ENCODE peak calls at places on chromosomes 11 and 22, in six cellular contexts. R is H9, C is IMR-90, W is mesenchymal stem cell, Y is mesendoderm, E is H1. T is an unnamed sample.

GRCh38 chr11:6210274-6210955 is 5.1 kb downstream of the C11orf42 start:
- DNase-seq in E (no peak), W (no peak), Y (peak; percentile 39), R (no peak), C (peak; percentile 24), T (no peak)

GRCh38 chr11:65781152-65781961 is 581 bp upstream of the AP5B1 start:
- DNase-seq in W (no peak), Y (peak; percentile 67), C (no peak), E (peak; percentile 82), R (peak; percentile 70), T (peak; percentile 63)

GRCh38 chr11:125871391-125872137 is 15.9 kb upstream of the HYLS1 start:
- DNase-seq in Y (peak; percentile 73), E (peak; percentile 87), W (peak; percentile 46), R (peak; percentile 77), C (peak; percentile 31), T (no peak)

GRCh38 chr11:114019046-114019445 is 40.5 kb upstream of the ZBTB16 start:
- DNase-seq in C (no peak), R (no peak), E (no peak), W (no peak), Y (no peak), T (no peak)

GRCh38 chr22:42770941-42771647 is 50.4 kb upstream of the A4GALT start:
- DNase-seq in R (no peak), W (no peak), E (no peak), C (no peak), Y (no peak), T (no peak)

GRCh38 chr11:123111465-123111864 is 49.5 kb upstream of the HSPA8 start:
- DNase-seq in R (no peak), Y (peak; percentile 71), E (no peak), W (peak; percentile 64), C (peak; percentile 65), T (peak; percentile 39)

GRCh38 chr11:24932110-24933000 is 435.5 kb downstream of the LUZP2 start:
- DNase-seq in Y (no peak), E (no peak), W (peak; percentile 2), C (no peak), R (no peak), T (no peak)

GRCh38 chr11:119424775-119425174 is 1.8 kb upstream of the THY1 start:
- DNase-seq in W (no peak), C (no peak), R (no peak), Y (no peak), E (no peak), T (no peak)

GRCh38 chr22:35440129-35440528 is 40.2 kb downstream of the MCM5 start:
- DNase-seq in E (no peak), R (no peak), C (no peak), W (no peak), Y (no peak), T (no peak)

GRCh38 chr11:110565690-110566336 is 136.1 kb downstream of the FDX1 start:
- DNase-seq in C (no peak), W (no peak), Y (no peak), E (no peak), R (no peak), T (no peak)

GRCh38 chr22:30195245-30196140 is 51.1 kb downstream of the LIF start:
- DNase-seq in R (no peak), Y (no peak), C (peak; percentile 64), W (peak; percentile 100), E (no peak), T (no peak)

GRCh38 chr11:122721964-122722266 is 66.4 kb downstream of the UBASH3B start:
- DNase-seq in C (peak; percentile 94), Y (no peak), W (peak; percentile 84), E (no peak), R (no peak), T (no peak)

GRCh38 chr22:26949193-26949592 is 291.8 kb downstream of the MIAT start:
- DNase-seq in C (peak; percentile 19), R (no peak), E (no peak), Y (peak; percentile 15), W (peak; percentile 34), T (no peak)

GRCh38 chr11:8201524-8202365 is 32.9 kb upstream of the RIC3 start:
- DNase-seq in Y (no peak), R (no peak), C (no peak), E (peak; percentile 29), W (no peak), T (no peak)

GRCh38 chr11:9566561-9567063 is 6.9 kb upstream of the WEE1 start:
- DNase-seq in Y (no peak), W (peak; percentile 95), E (no peak), C (peak; percentile 88), R (no peak), T (no peak)
- H3K4me1 ChIP-seq in Y (peaks cover 9% of the 10 kb centered on the region), W (peaks cover 16% of the 10 kb centered on the region), E (peaks cover 19% of the 10 kb centered on the region), C (peaks cover 8% of the 10 kb centered on the region), R (peaks cover 8% of the 10 kb centered on the region), T (peaks cover 15% of the 10 kb centered on the region)

GRCh38 chr11:34266987-34267386 is 90.8 kb downstream of the ABTB2 start:
- DNase-seq in R (no peak), E (no peak), W (no peak), Y (no peak), C (no peak), T (no peak)
- H2BK15ac ChIP-seq in R (no peak overlapping the region), E (no peak overlapping the region), W (no peak overlapping the region), Y (no peak overlapping the region), C (peak overlapping the region; percentile 12), T (no peak overlapping the region)

GRCh38 chr22:19041403-19042074 is 80.7 kb downstream of the DGCR2 start:
- DNase-seq in E (no peak), Y (no peak), W (no peak), C (no peak), R (peak; percentile 18), T (no peak)

GRCh38 chr22:19039796-19040580 is 82.2 kb downstream of the DGCR2 start:
- DNase-seq in C (no peak), E (no peak), R (peak; percentile 19), W (no peak), Y (no peak), T (no peak)

GRCh38 chr22:19042285-19043110 is 79.7 kb downstream of the DGCR2 start:
- DNase-seq in W (no peak), E (no peak), R (no peak), Y (no peak), C (no peak), T (no peak)

GRCh38 chr22:19039448-19039780 is 82.8 kb downstream of the DGCR2 start:
- DNase-seq in E (no peak), C (no peak), R (no peak), Y (no peak), W (no peak), T (no peak)

GRCh38 chr22:19040581-19041402 is 81.4 kb downstream of the DGCR2 start:
- DNase-seq in W (no peak), C (no peak), Y (no peak), E (no peak), R (no peak), T (no peak)
- H3K4me1 ChIP-seq in W (no peaks in the 10 kb centered on the region), C (peaks cover 2% of the 10 kb centered on the region), Y (no peaks in the 10 kb centered on the region), E (no peaks in the 10 kb centered on the region), R (no peaks in the 10 kb centered on the region), T (no peaks in the 10 kb centered on the region)

DNA sequence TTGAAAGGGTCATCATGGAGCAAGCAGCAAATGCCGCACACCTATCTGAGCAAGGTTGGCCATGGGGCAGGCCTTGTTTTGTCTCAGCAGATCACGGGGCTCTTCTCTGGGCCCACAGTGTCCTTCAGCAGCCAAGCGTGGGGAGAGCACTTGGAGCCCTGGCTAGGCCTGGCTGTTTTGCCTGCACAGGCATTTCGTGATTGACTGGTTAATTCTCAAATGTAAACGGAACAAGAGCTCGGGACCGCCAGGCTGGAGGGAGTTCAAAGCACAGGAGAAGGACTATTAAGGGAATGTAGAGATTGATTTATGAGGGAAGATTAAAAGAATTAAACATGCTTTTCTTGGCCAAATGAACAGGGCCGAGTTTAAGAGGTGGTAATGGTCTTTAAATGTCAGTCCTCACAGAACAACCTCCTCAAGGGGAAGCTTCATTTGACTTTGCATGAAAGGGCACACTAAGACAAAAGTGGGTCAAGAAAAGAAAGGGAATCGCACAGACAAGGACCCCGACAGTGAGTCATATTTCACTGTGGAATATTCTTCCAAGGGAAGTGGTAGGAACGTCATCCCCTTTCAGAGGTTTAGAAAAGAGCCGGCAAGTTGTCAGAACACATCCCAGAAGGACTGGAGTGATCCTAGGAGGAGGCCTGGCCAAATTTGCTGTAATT is 20.7 kb downstream of the SPON1 start:
- DNase-seq in Y (no peak), C (peak; percentile 64), E (no peak), R (no peak), W (peak; percentile 33), T (no peak)
- H2BK15ac ChIP-seq in Y (no peak overlapping the region), C (peak overlapping the region; percentile 75), E (no peak overlapping the region), R (no peak overlapping the region), W (no peak overlapping the region), T (no peak overlapping the region)

DNA sequence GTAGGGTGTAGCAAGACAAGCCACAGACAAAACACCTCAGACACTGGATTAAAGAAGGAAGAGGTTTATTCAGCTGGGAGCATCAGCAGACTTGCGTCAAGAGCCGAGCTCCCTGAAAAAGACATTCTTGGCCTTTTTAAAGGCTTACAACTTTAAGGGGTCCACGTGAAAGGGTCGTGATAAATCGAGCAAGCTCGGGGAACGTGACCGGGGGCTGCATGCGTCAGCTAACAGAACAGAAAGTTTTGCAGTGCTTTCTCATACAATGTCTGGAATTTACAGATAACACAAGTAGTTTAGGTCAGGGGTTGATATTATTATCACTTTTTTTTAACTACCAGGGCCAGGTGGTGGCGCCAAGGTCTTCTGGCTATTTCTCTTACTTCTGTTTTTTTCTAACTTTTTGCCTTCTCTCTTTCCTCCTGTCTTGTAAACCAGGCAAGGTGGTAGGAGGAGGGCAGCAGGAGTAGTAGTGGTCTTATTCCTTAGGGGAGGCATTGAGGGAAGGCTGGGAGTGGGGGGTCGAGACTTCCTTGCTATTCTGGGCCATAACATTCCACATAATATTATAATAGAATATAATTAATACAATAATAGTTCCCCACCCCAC is 631 bp upstream of the ALDH3B1 start:
- DNase-seq in E (no peak), Y (no peak), W (peak; percentile 39), C (peak; percentile 53), R (no peak), T (no peak)
- H3K4me1 ChIP-seq in E (no peaks in the 10 kb centered on the region), Y (no peaks in the 10 kb centered on the region), W (peaks cover 55% of the 10 kb centered on the region), C (peaks cover 39% of the 10 kb centered on the region), R (no peaks in the 10 kb centered on the region), T (peaks cover 49% of the 10 kb centered on the region)

GRCh38 chr11:70695086-70695960 is 297.0 kb downstream of the CTTN start:
- DNase-seq in W (peak; percentile 74), Y (no peak), E (no peak), R (no peak), C (peak; percentile 41), T (no peak)
- H2BK15ac ChIP-seq in W (no peak overlapping the region), Y (no peak overlapping the region), E (no peak overlapping the region), R (no peak overlapping the region), C (no peak overlapping the region), T (no peak overlapping the region)

GRCh38 chr22:48658246-48658645 is 1169.4 kb downstream of the BRD1 start:
- DNase-seq in E (no peak), Y (no peak), C (no peak), R (no peak), W (no peak), T (no peak)
- H3K4me1 ChIP-seq in E (no peaks in the 10 kb centered on the region), Y (no peaks in the 10 kb centered on the region), C (no peaks in the 10 kb centered on the region), R (no peaks in the 10 kb centered on the region), W (no peaks in the 10 kb centered on the region), T (peaks cover 5% of the 10 kb centered on the region)